ENCODE peak calls at places on chromosomes 13 and 19, in five cellular contexts. U is AG04450; H is SK-N-SH; X is CD8-positive, alpha-beta T cell; W is HL-60. V is an unnamed sample.

GRCh38 chr19:7605490-7606222 is 10.0 kb downstream of the CAMSAP3 start:
- DNase-seq in X (no peak), U (no peak), W (peak; percentile 43), H (peak; percentile 78), V (peak; percentile 13)

GRCh38 chr13:24670927-24671326 is 9.3 kb upstream of the ATP12A start:
- DNase-seq in W (no peak), H (peak; percentile 49), X (peak; percentile 14), U (no peak), V (no peak)

GRCh38 chr13:44266305-44266704 is 107.3 kb upstream of the SERP2 start:
- DNase-seq in W (no peak), H (no peak), X (no peak), U (no peak), V (no peak)

GRCh38 chr13:25738342-25738771 is 313.5 kb downstream of the SHISA2 start:
- DNase-seq in H (peak; percentile 34), W (no peak), U (no peak), X (no peak), V (no peak)

GRCh38 chr13:78131811-78132210 is 213.2 kb upstream of the EDNRB start:
- DNase-seq in X (no peak), H (no peak), U (no peak), W (no peak), V (no peak)

GRCh38 chr13:114161644-114162532 is 17.2 kb upstream of the CFAP97D2 start:
- DNase-seq in W (peak; percentile 17), U (no peak), X (no peak), H (no peak), V (peak; percentile 34)

GRCh38 chr19:11324079-11324661 is 15.3 kb downstream of the RAB3D start:
- DNase-seq in X (no peak), U (peak; percentile 65), W (peak; percentile 100), H (peak; percentile 91), V (peak; percentile 99)

GRCh38 chr13:91278888-91279287 is 68.6 kb upstream of the MIR17HG start:
- DNase-seq in X (no peak), U (no peak), H (no peak), W (no peak), V (no peak)

GRCh38 chr19:52566121-52566520 is 4.0 kb upstream of the ZNF701 start:
- DNase-seq in H (no peak), W (no peak), X (no peak), U (no peak), V (no peak)

GRCh38 chr19:46659151-46660007 is 1.6 kb downstream of the DACT3 start:
- DNase-seq in U (no peak), H (peak; percentile 71), X (no peak), W (no peak), V (peak; percentile 23)

GRCh38 chr13:101942038-101942437 is 459.8 kb downstream of the FGF14 start:
- DNase-seq in X (no peak), H (peak; percentile 34), W (no peak), U (no peak), V (peak; percentile 54)

GRCh38 chr19:35921012-35921411 is 12.9 kb upstream of the TYROBP start:
- DNase-seq in H (no peak), X (no peak), W (no peak), U (no peak), V (no peak)

GRCh38 chr13:29587645-29588044 is 7.8 kb downstream of the SLC7A1 start:
- DNase-seq in X (no peak), H (no peak), W (no peak), U (no peak), V (peak; percentile 56)

GRCh38 chr19:40407714-40408600 is 5.2 kb downstream of the PRX start:
- DNase-seq in H (no peak), W (no peak), U (no peak), X (no peak), V (no peak)

GRCh38 chr13:113448885-113449692 is 4.2 kb downstream of the ADPRHL1 start:
- DNase-seq in H (no peak), W (no peak), U (no peak), X (peak; percentile 47), V (peak; percentile 89)

GRCh38 chr13:66809496-66809895 is 420.6 kb downstream of the PCDH9 start:
- DNase-seq in U (no peak), W (no peak), H (no peak), X (no peak), V (peak; percentile 1)

GRCh38 chr13:41827507-41828213 is 133.2 kb downstream of the VWA8 start:
- DNase-seq in W (no peak), U (peak; percentile 75), X (no peak), H (no peak), V (peak; percentile 94)

GRCh38 chr13:97858161-97858560 is 95.3 kb upstream of the IPO5 start:
- DNase-seq in X (no peak), W (no peak), U (no peak), H (no peak), V (no peak)

GRCh38 chr19:36246006-36246391 is 31.1 kb downstream of the ZNF146 start:
- DNase-seq in U (no peak), H (peak; percentile 41), X (no peak), W (no peak), V (no peak)

GRCh38 chr13:46202188-46202795 is 9.4 kb upstream of the LRRC63 start:
- DNase-seq in U (no peak), W (no peak), X (no peak), H (no peak), V (no peak)

GRCh38 chr19:55590621-55591020 is 8.7 kb downstream of the FIZ1 start:
- DNase-seq in H (no peak), W (no peak), U (no peak), X (no peak), V (no peak)

GRCh38 chr13:42259515-42259914 is 12.4 kb upstream of the AKAP11 start:
- DNase-seq in U (no peak), H (no peak), X (no peak), W (no peak), V (no peak)

GRCh38 chr19:51687791-51688664 is 5.1 kb upstream of the SPACA6 start:
- DNase-seq in W (no peak), X (no peak), H (peak; percentile 57), U (no peak), V (peak; percentile 86)

GRCh38 chr19:49380391-49380790 is 7.7 kb upstream of the KASH5 start:
- DNase-seq in W (no peak), U (no peak), H (no peak), X (no peak), V (no peak)

GRCh38 chr19:13968383-13968935 is 16.1 kb downstream of the DCAF15 start:
- DNase-seq in U (no peak), X (no peak), W (no peak), H (no peak), V (no peak)

DNA sequence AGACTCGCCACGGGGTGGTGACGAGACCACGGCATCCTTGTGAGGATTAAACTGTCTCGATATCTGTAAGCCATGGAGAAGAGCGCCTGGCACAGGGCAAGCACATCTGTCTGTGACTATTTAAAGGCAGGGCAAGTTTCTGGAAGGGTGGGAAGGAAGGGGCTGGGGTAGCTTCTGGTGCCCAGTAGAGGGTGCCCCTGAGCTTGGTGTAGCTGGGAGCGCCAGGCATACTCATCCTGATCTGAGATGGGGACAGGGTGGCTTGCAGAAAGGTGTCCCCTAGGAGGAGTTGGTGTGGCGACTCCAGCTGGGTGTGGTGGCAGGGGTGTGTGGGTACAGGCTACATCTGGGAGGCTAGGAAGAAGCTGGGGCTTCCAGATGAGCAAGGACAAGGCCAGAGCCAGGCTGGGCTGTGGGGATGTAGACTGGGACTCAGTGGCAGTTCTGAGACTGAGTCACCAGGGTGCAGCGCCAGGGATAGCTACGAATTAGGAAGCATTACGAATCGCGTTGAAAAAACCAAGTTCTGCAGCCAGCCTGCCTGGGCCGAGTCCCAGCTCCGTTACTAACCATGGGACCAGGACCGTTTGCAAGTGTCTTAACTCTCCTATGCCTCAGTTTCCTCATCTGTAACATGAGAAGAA is 23.1 kb upstream of the ASPDH start:
- DNase-seq in X (no peak), U (no peak), H (no peak), W (no peak), V (no peak)
- TF ChIP-seq CTCF in X (no peak), U (no peak), H (no peak), W (no peak), V (no peak)

GRCh38 chr13:99978781-99979452 is 2.7 kb upstream of the ZIC2 start:
- DNase-seq in U (no peak), H (peak; percentile 49), X (no peak), W (no peak), V (no peak)
- H3K4me3 ChIP-seq in U (no peak overlapping the region), H (no peak overlapping the region), X (no peak overlapping the region), W (no peak overlapping the region), V (no peak overlapping the region)

DNA sequence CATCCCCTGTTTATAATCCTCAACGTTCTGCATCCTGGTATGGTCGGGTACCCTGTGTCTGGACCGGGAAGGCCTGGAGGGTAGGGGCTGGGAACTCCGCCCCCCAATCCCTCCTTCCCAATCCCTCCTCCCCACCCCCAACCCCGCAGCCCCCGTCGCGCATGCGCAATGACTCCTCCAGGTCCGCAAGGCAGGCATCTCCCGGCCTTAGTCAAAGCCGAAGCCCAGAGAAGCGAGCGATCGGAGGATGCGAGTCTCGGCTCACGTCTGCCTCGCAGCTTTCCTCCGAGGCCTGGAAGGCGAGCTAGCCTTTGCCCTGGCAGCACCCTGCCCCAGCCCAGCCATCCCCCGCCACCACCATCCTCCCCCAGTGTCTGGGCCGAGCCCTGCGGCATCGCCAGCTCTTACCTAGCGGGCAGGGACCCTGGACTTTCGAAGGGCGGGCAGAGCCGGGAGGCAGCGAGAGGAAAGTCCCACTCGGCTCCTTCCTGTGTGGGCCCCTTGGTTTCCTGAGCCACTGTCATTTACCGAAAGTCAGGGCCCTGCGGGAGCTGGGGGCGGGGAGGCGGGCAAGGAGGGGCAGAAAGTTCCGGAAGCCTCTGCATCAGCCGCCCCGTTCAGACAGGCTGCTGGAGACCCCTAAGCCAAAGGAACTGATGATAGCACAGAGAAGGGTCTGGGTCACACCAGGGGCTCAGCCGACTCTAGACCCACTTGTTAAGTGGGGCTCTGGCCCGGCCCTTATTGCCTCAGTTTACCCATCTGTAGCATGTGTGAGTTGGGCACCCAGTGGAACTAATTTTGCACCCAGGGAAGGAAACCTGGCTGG is at the start of gene JAK3:
- DNase-seq in U (no peak), W (no peak), H (peak; percentile 93), X (peak; percentile 78), V (peak; percentile 72)
- TF ChIP-seq CTCF in U (no peak), W (no peak), H (no peak), X (no peak), V (no peak)

GRCh38 chr19:43581467-43581866 is 5.9 kb downstream of the PINLYP start:
- DNase-seq in H (no peak), U (no peak), W (no peak), X (no peak), V (no peak)
- H3K4me3 ChIP-seq in H (no peak overlapping the region), U (no peak overlapping the region), W (no peak overlapping the region), X (no peak overlapping the region), V (no peak overlapping the region)

DNA sequence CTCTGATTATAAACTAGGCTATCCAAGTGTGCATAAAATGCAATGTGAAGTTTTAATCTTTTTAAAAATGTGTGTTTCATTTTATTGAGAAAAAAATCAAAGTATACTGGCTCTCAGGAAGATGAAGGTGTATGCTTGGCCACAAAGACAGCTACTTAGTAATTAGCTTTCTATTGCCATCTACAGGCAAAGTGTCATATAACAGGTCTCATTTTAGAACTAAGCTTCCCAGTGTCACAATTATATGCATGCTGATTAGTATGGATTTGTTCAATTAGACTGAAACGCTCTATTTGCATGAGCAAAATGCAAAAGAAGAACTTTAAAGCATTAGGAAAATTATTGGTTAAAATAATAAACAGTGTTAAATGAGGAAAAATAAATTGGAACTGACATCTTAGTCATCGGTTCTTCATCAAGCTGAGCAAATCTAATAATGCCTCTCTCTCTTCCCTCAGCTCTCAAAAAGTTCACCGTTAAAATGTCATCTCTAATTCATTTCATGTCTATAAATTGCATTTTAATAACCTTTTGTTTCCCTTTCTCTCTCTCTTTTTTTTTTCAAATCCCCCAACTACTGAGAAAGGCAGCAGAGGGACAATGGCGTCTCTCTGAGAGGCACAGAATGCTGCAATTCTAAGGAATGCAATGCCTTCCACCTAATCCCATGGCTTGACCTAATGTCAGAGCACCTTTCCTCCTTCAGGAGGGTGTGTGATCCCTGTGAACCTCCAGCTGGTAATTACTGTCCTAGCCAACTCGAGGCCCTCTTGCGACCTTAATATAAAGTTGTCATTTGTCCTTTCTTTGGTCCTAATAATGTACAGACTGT is 313.1 kb upstream of the MAB21L1 start:
- DNase-seq in H (no peak), W (no peak), U (no peak), X (no peak), V (peak; percentile 39)
- TF ChIP-seq CTCF in H (peak; percentile 76), W (peak; percentile 43), U (peak; percentile 69), X (no peak), V (peak; percentile 51)